ENCODE peak calls at places on chromosomes 7 and 10, in six cellular contexts. One of them, this sample, is unnamed.

GRCh38 chr7:44638611-44639557 is 32.5 kb downstream of the OGDH start:
- DNase-seq in GM23248: peak
- DNase-seq in hepatocyte: peak
- DNase-seq in OCI-LY7: peak
- DNase-seq in GM23338: peak
- DNase-seq in PC-3: peak
- DNase-seq in this sample: peak

GRCh38 chr7:128264477-128264876 is 23.4 kb downstream of the LEP start:
- DNase-seq in GM23248: no peak
- DNase-seq in GM23338: no peak
- DNase-seq in PC-3: no peak
- DNase-seq in OCI-LY7: no peak
- DNase-seq in hepatocyte: no peak
- DNase-seq in this sample: no peak

GRCh38 chr7:106201176-106201575 is 83.6 kb downstream of the NAMPT start:
- DNase-seq in OCI-LY7: no peak
- DNase-seq in GM23338: no peak
- DNase-seq in PC-3: no peak
- DNase-seq in hepatocyte: no peak
- DNase-seq in GM23248: no peak
- DNase-seq in this sample: no peak

GRCh38 chr7:70072220-70072619 is 473.9 kb downstream of the AUTS2 start:
- DNase-seq in PC-3: no peak
- DNase-seq in GM23338: no peak
- DNase-seq in GM23248: peak
- DNase-seq in OCI-LY7: no peak
- DNase-seq in hepatocyte: peak
- DNase-seq in this sample: peak

GRCh38 chr10:52313350-52314006 is 603 bp upstream of the DKK1 start:
- DNase-seq in OCI-LY7: no peak
- DNase-seq in GM23248: peak
- DNase-seq in GM23338: peak
- DNase-seq in PC-3: no peak
- DNase-seq in hepatocyte: peak
- DNase-seq in this sample: peak

GRCh38 chr10:91220954-91221696 is 662 bp downstream of the PCGF5 start:
- DNase-seq in GM23248: peak
- DNase-seq in GM23338: peak
- DNase-seq in OCI-LY7: peak
- DNase-seq in hepatocyte: no peak
- DNase-seq in PC-3: peak
- DNase-seq in this sample: peak

GRCh38 chr10:103682042-103682441 is 173.3 kb downstream of the SH3PXD2A start:
- DNase-seq in hepatocyte: no peak
- DNase-seq in GM23338: no peak
- DNase-seq in GM23248: peak
- DNase-seq in OCI-LY7: no peak
- DNase-seq in PC-3: no peak
- DNase-seq in this sample: no peak

GRCh38 chr7:77831481-77831880 is 32.9 kb downstream of the PHTF2 start:
- DNase-seq in PC-3: no peak
- DNase-seq in OCI-LY7: no peak
- DNase-seq in GM23338: no peak
- DNase-seq in hepatocyte: no peak
- DNase-seq in GM23248: no peak
- DNase-seq in this sample: no peak

GRCh38 chr7:94239661-94240234 is 154.9 kb upstream of the COL1A2 start:
- DNase-seq in GM23338: peak
- DNase-seq in PC-3: no peak
- DNase-seq in OCI-LY7: no peak
- DNase-seq in GM23248: no peak
- DNase-seq in hepatocyte: no peak
- DNase-seq in this sample: no peak

GRCh38 chr10:127089446-127089845 is 106.9 kb downstream of the INSYN2A start:
- DNase-seq in GM23338: no peak
- DNase-seq in OCI-LY7: no peak
- DNase-seq in hepatocyte: no peak
- DNase-seq in GM23248: no peak
- DNase-seq in PC-3: no peak
- DNase-seq in this sample: no peak

GRCh38 chr7:9189683-9190082 is 756.3 kb downstream of the NXPH1 start:
- DNase-seq in GM23338: no peak
- DNase-seq in OCI-LY7: no peak
- DNase-seq in GM23248: no peak
- DNase-seq in PC-3: no peak
- DNase-seq in hepatocyte: no peak
- DNase-seq in this sample: no peak

GRCh38 chr7:112798199-112799159 is 8.3 kb upstream of the TMEM168 start:
- DNase-seq in PC-3: no peak
- DNase-seq in GM23338: no peak
- DNase-seq in GM23248: no peak
- DNase-seq in hepatocyte: no peak
- DNase-seq in OCI-LY7: no peak
- DNase-seq in this sample: no peak

GRCh38 chr10:25895856-25896255 is 38.2 kb upstream of the MYO3A start:
- DNase-seq in hepatocyte: no peak
- DNase-seq in GM23248: no peak
- DNase-seq in OCI-LY7: no peak
- DNase-seq in GM23338: no peak
- DNase-seq in PC-3: no peak
- DNase-seq in this sample: no peak

GRCh38 chr10:12925845-12926244 is 75.7 kb downstream of the CCDC3 start:
- DNase-seq in GM23248: no peak
- DNase-seq in OCI-LY7: no peak
- DNase-seq in GM23338: no peak
- DNase-seq in PC-3: no peak
- DNase-seq in hepatocyte: no peak
- DNase-seq in this sample: no peak

GRCh38 chr7:7761974-7762769 is 43.8 kb upstream of the RPA3 start:
- DNase-seq in GM23338: no peak
- DNase-seq in hepatocyte: peak
- DNase-seq in OCI-LY7: peak
- DNase-seq in GM23248: peak
- DNase-seq in PC-3: peak
- DNase-seq in this sample: peak

GRCh38 chr7:137386966-137387365 is 43.4 kb upstream of the PTN start:
- DNase-seq in OCI-LY7: no peak
- DNase-seq in GM23248: no peak
- DNase-seq in PC-3: no peak
- DNase-seq in hepatocyte: no peak
- DNase-seq in GM23338: peak
- DNase-seq in this sample: no peak

GRCh38 chr10:103911021-103911459 is 6.9 kb downstream of the STN1 start:
- DNase-seq in OCI-LY7: peak
- DNase-seq in hepatocyte: no peak
- DNase-seq in PC-3: no peak
- DNase-seq in GM23248: no peak
- DNase-seq in GM23338: no peak
- DNase-seq in this sample: peak

GRCh38 chr10:97762816-97763215 is 9.0 kb downstream of the SFRP5 start:
- DNase-seq in GM23248: no peak
- DNase-seq in OCI-LY7: no peak
- DNase-seq in hepatocyte: no peak
- DNase-seq in PC-3: no peak
- DNase-seq in GM23338: peak
- DNase-seq in this sample: no peak

GRCh38 chr7:45919231-45919825 is 1.7 kb downstream of the IGFBP3 start:
- DNase-seq in GM23248: peak
- DNase-seq in hepatocyte: no peak
- DNase-seq in OCI-LY7: no peak
- DNase-seq in GM23338: no peak
- DNase-seq in PC-3: no peak
- DNase-seq in this sample: no peak
- H3K4me2 ChIP-seq in GM23248: peak
- H3K4me2 ChIP-seq in hepatocyte: peak
- H3K4me2 ChIP-seq in OCI-LY7: no peak
- H3K4me2 ChIP-seq in GM23338: peak
- H3K4me2 ChIP-seq in PC-3: peak
- H3K4me2 ChIP-seq in this sample: peak

GRCh38 chr7:108627476-108628051 is 57.9 kb downstream of the DNAJB9 start:
- DNase-seq in GM23248: no peak
- DNase-seq in OCI-LY7: no peak
- DNase-seq in PC-3: no peak
- DNase-seq in GM23338: no peak
- DNase-seq in hepatocyte: no peak
- DNase-seq in this sample: no peak
- TF ChIP-seq EZH2phosphoT487 in GM23248: no peak
- TF ChIP-seq EZH2phosphoT487 in OCI-LY7: no peak
- TF ChIP-seq EZH2phosphoT487 in PC-3: no peak
- TF ChIP-seq EZH2phosphoT487 in GM23338: no peak
- TF ChIP-seq EZH2phosphoT487 in hepatocyte: no peak
- TF ChIP-seq EZH2phosphoT487 in this sample: no peak

GRCh38 chr7:55193245-55193644 is 171.9 kb upstream of the LANCL2 start:
- DNase-seq in GM23248: peak
- DNase-seq in hepatocyte: no peak
- DNase-seq in OCI-LY7: no peak
- DNase-seq in GM23338: no peak
- DNase-seq in PC-3: no peak
- DNase-seq in this sample: no peak
- H3K4me2 ChIP-seq in GM23248: no peak
- H3K4me2 ChIP-seq in hepatocyte: no peak
- H3K4me2 ChIP-seq in OCI-LY7: no peak
- H3K4me2 ChIP-seq in GM23338: no peak
- H3K4me2 ChIP-seq in PC-3: no peak
- H3K4me2 ChIP-seq in this sample: no peak

GRCh38 chr7:988963-989529 is 6.1 kb downstream of the CYP2W1 start:
- DNase-seq in PC-3: no peak
- DNase-seq in hepatocyte: no peak
- DNase-seq in GM23248: peak
- DNase-seq in OCI-LY7: no peak
- DNase-seq in GM23338: no peak
- DNase-seq in this sample: no peak
- TF ChIP-seq EZH2phosphoT487 in PC-3: no peak
- TF ChIP-seq EZH2phosphoT487 in hepatocyte: no peak
- TF ChIP-seq EZH2phosphoT487 in GM23248: no peak
- TF ChIP-seq EZH2phosphoT487 in OCI-LY7: no peak
- TF ChIP-seq EZH2phosphoT487 in GM23338: no peak
- TF ChIP-seq EZH2phosphoT487 in this sample: no peak

DNA sequence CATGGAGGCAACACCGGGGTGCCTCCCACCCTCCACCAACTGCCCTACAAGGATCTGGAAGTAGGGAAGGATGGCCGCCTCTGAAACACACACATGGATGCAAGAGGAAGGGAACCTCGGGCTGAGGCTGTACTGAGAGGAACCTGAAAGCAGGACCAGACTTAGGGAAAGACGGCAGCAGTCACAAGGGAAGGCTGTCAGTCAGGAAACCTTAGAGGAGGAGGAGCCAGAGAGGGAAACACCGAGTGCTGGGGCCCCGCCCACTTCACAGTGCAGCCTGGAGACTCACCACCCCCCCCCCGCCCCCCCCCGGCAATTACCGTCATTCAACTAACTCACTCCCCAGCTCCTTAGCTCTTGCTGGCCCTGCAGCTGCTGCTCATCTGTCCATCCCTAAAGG is 2.5 kb downstream of the CYREN start:
- DNase-seq in PC-3: no peak
- DNase-seq in OCI-LY7: no peak
- DNase-seq in GM23248: peak
- DNase-seq in GM23338: no peak
- DNase-seq in hepatocyte: peak
- DNase-seq in this sample: no peak
- H3K4me2 ChIP-seq in PC-3: no peak
- H3K4me2 ChIP-seq in OCI-LY7: no peak
- H3K4me2 ChIP-seq in GM23248: no peak
- H3K4me2 ChIP-seq in GM23338: no peak
- H3K4me2 ChIP-seq in hepatocyte: peak
- H3K4me2 ChIP-seq in this sample: no peak

GRCh38 chr7:114405427-114405826 is 9.2 kb upstream of the FOXP2 start:
- DNase-seq in GM23248: peak
- DNase-seq in OCI-LY7: no peak
- DNase-seq in GM23338: peak
- DNase-seq in PC-3: peak
- DNase-seq in hepatocyte: peak
- DNase-seq in this sample: peak
- TF ChIP-seq EZH2phosphoT487 in GM23248: no peak
- TF ChIP-seq EZH2phosphoT487 in OCI-LY7: no peak
- TF ChIP-seq EZH2phosphoT487 in GM23338: no peak
- TF ChIP-seq EZH2phosphoT487 in PC-3: no peak
- TF ChIP-seq EZH2phosphoT487 in hepatocyte: no peak
- TF ChIP-seq EZH2phosphoT487 in this sample: no peak

GRCh38 chr10:62230344-62231138 is 38.1 kb downstream of the RTKN2 start:
- DNase-seq in hepatocyte: no peak
- DNase-seq in PC-3: peak
- DNase-seq in GM23338: no peak
- DNase-seq in OCI-LY7: no peak
- DNase-seq in GM23248: peak
- DNase-seq in this sample: no peak
- H3K4me2 ChIP-seq in hepatocyte: no peak
- H3K4me2 ChIP-seq in PC-3: peak
- H3K4me2 ChIP-seq in GM23338: no peak
- H3K4me2 ChIP-seq in OCI-LY7: no peak
- H3K4me2 ChIP-seq in GM23248: peak
- H3K4me2 ChIP-seq in this sample: no peak

GRCh38 chr10:119942973-119943372 is 50.4 kb downstream of the SEC23IP start:
- DNase-seq in GM23248: peak
- DNase-seq in GM23338: no peak
- DNase-seq in hepatocyte: no peak
- DNase-seq in OCI-LY7: no peak
- DNase-seq in PC-3: peak
- DNase-seq in this sample: no peak

GRCh38 chr10:119940487-119940886 is 48.0 kb downstream of the SEC23IP start:
- DNase-seq in OCI-LY7: no peak
- DNase-seq in GM23338: no peak
- DNase-seq in GM23248: peak
- DNase-seq in hepatocyte: no peak
- DNase-seq in PC-3: no peak
- DNase-seq in this sample: no peak
- TF ChIP-seq EZH2phosphoT487 in OCI-LY7: no peak
- TF ChIP-seq EZH2phosphoT487 in GM23338: no peak
- TF ChIP-seq EZH2phosphoT487 in GM23248: no peak
- TF ChIP-seq EZH2phosphoT487 in hepatocyte: no peak
- TF ChIP-seq EZH2phosphoT487 in PC-3: no peak
- TF ChIP-seq EZH2phosphoT487 in this sample: no peak

GRCh38 chr7:144415858-144416257 is 12.4 kb upstream of the NOBOX start:
- DNase-seq in PC-3: no peak
- DNase-seq in GM23248: no peak
- DNase-seq in GM23338: no peak
- DNase-seq in OCI-LY7: no peak
- DNase-seq in hepatocyte: no peak
- DNase-seq in this sample: no peak
- H3K4me2 ChIP-seq in PC-3: no peak
- H3K4me2 ChIP-seq in GM23248: no peak
- H3K4me2 ChIP-seq in GM23338: no peak
- H3K4me2 ChIP-seq in OCI-LY7: no peak
- H3K4me2 ChIP-seq in hepatocyte: no peak
- H3K4me2 ChIP-seq in this sample: no peak